ENCODE peak calls at places on chromosomes 16 and 17, in eight cellular contexts. B is NT2/D1, Z is upper lobe of right lung, O is uterus, W is foreskin fibroblast, G is cardiac muscle cell, K is left lung, X is HCT116. F is an unnamed sample.

GRCh38 chr16:49712567-49712966 is 143.3 kb downstream of the ZNF423 start:
- DNase-seq in G (no peak), B (no peak), X (no peak), O (no peak), K (no peak), Z (no peak), W (no peak), F (no peak)

GRCh38 chr16:10514369-10515055 is 65.9 kb downstream of the EMP2 start:
- DNase-seq in B (peak), W (peak), X (peak), O (peak), G (peak), Z (no peak), K (no peak), F (peak)

GRCh38 chr17:4678448-4679026 is 25.4 kb downstream of the PELP1 start:
- DNase-seq in O (no peak), K (no peak), X (peak), B (no peak), W (peak), G (peak), Z (no peak), F (no peak)

GRCh38 chr17:68600881-68601564 is at the start of gene FAM20A:
- DNase-seq in O (peak), X (no peak), B (no peak), K (peak), G (no peak), W (peak), Z (peak), F (peak)

GRCh38 chr17:18928726-18929125 is 23.2 kb upstream of the SLC5A10 start:
- DNase-seq in X (no peak), Z (no peak), W (no peak), G (no peak), B (no peak), K (no peak), O (no peak), F (no peak)

GRCh38 chr17:78343099-78343432 is 16.8 kb downstream of the SOCS3 start:
- DNase-seq in K (peak), Z (peak), W (peak), O (peak), X (peak), G (peak), B (no peak), F (peak)

GRCh38 chr17:57294629-57295501 is 38.5 kb downstream of the MSI2 start:
- DNase-seq in K (no peak), G (no peak), Z (no peak), W (peak), X (peak), B (no peak), O (no peak), F (no peak)

GRCh38 chr17:32226881-32227280 is 38.8 kb upstream of the RHBDL3 start:
- DNase-seq in B (no peak), X (no peak), W (no peak), Z (no peak), G (no peak), K (no peak), O (no peak), F (peak)

GRCh38 chr16:50195276-50195675 is 42.2 kb downstream of the TENT4B start:
- DNase-seq in G (peak), K (no peak), Z (no peak), O (no peak), W (peak), B (no peak), X (no peak), F (no peak)

GRCh38 chr16:81175325-81175891 is 63.1 kb upstream of the BCO1 start:
- DNase-seq in O (no peak), X (no peak), B (no peak), K (no peak), G (peak), W (peak), Z (no peak), F (no peak)

GRCh38 chr17:62720126-62720850 is 87.8 kb downstream of the MARCHF10 start:
- DNase-seq in Z (no peak), W (no peak), B (no peak), G (no peak), K (no peak), X (no peak), O (no peak), F (no peak)

DNA sequence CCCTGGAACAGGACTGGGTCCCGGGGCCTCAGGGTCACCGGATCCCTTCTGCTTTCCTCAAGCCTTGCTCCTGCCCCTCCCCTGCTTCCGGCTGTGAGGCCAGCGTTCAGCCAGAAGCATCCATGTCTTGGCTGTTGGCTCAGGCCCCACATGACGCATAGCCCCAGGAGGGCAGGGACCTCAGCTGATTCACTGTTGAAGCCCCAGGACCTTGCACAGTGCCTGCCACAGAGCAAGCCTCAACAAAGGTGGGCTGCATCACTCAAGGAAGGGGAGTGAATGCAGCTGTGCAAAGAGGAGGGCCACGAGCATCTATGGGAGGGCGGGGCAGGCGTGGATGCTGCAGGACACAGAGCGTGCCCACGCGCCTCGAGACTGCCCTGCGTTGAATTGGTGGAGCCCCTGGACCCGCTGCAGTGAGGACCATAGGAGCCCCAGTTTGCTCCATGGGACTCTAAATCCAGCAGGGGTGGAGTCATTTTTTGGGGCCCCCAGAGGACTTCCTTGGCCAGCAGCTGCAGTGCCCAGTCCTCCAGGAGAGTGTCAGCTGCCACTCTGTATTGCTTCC is 28.2 kb upstream of the ITGA3 start:
- DNase-seq in Z (peak), G (peak), O (peak), X (peak), B (no peak), K (peak), W (peak), F (peak)
- H3K4me3 ChIP-seq in Z (peak), G (no peak), O (no peak), X (peak), B (peak), K (peak), W (peak), F (peak)

GRCh38 chr16:84821728-84822676 is 2.2 kb downstream of the CRISPLD2 start:
- DNase-seq in Z (no peak), O (peak), B (no peak), G (peak), W (peak), X (no peak), K (no peak), F (peak)

GRCh38 chr16:84821179-84821578 is 1.4 kb downstream of the CRISPLD2 start:
- DNase-seq in X (no peak), O (no peak), Z (no peak), G (no peak), K (no peak), W (no peak), B (no peak), F (no peak)

GRCh38 chr16:84822990-84823389 is 3.2 kb downstream of the CRISPLD2 start:
- DNase-seq in G (no peak), W (no peak), B (no peak), X (no peak), K (no peak), Z (no peak), O (no peak), F (no peak)

GRCh38 chr16:84823926-84824325 is 4.1 kb downstream of the CRISPLD2 start:
- DNase-seq in X (no peak), K (no peak), Z (no peak), B (no peak), W (no peak), O (no peak), G (no peak), F (no peak)

DNA sequence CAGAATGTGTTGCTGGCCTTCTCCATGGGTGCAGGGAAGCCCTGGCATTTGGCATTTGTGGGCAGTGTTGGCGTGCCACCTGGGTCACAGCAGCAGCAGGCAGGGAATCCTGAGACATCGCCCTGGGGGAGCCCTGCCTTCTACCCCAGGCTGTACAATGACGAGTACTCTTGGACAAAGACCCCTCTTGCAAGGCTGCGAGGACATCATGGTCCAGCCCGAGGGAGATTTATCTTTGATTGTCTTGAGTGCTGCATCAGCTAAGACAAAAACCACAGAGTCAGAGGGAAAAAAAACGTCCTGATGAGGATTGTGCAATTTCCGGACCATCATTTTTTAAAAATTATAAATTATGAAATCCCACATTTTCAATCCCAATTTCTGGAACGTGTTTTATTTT is 3.7 kb downstream of the CRISPLD2 start:
- DNase-seq in W (peak), K (no peak), O (no peak), X (no peak), B (no peak), Z (no peak), G (peak), F (no peak)
- H3K4me3 ChIP-seq in W (no peak), K (no peak), O (no peak), X (no peak), B (no peak), Z (no peak), G (no peak), F (no peak)

GRCh38 chr16:15951852-15952251 is 2.4 kb downstream of the ABCC1 start:
- DNase-seq in B (no peak), Z (no peak), X (no peak), W (no peak), O (no peak), G (no peak), K (no peak), F (no peak)
- H3K4me3 ChIP-seq in B (no peak), Z (no peak), X (no peak), W (no peak), O (no peak), G (no peak), K (no peak), F (no peak)

DNA sequence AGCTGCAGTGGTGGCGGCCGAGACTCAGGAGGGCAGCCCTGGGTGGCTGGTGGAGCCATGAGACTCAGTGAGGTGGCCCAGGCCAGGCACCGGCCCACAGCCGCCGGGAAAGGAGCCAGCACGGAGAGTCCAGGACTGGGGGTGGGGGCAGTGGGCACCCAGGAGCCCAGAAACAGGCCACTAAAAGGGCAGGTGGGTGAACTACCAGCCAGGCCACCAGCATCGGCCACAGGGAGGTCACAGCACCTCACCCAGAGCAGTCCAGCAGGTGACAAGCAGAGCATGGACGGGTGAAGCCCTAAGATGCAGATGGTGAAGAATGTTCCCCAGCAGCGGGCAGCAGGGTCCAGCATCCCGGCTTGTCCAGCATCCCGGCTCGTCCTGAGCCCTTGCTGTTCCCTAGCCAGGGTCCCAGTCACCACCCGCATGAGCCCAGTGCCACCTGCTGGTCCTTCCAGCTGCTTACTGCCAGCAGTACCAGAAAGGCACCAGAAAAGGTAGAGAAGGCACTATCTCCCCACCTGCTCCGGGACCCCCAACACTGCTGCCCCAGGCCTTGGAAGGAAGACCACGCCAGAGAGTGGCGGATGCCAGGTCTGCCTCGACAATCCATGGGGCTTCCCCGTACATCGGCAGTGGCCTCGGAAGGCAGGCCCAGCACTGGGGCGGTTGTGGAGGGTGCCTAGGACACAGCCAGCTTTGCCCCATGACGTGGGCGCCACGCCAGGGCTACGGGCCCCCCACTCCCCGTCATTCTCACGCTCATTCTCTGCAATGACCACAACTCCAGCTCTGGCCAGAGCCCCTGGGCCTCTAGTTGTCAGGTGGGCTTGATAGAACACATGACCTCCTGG is 1.6 kb downstream of the CENPX start:
- DNase-seq in W (peak), G (peak), Z (peak), X (peak), O (peak), K (peak), B (no peak), F (peak)
- H3K4me3 ChIP-seq in W (no peak), G (no peak), Z (peak), X (peak), O (no peak), K (no peak), B (no peak), F (no peak)

GRCh38 chr17:28317099-28317964 is 1.7 kb upstream of the TMEM97 start:
- DNase-seq in O (no peak), W (no peak), X (no peak), G (no peak), B (no peak), K (no peak), Z (no peak), F (no peak)
- H3K4me3 ChIP-seq in O (no peak), W (no peak), X (peak), G (no peak), B (peak), K (no peak), Z (no peak), F (no peak)